ENCODE peak calls at places on chromosomes 2 and 18, in ten cellular contexts. F is endodermal cell, E is mammary epithelial cell, I is heart left ventricle, O is AG09309, L is testis, M is A549, C is cardiac fibroblast, D is neural progenitor cell, A is tibial artery. H is an unnamed sample.

GRCh38 chr18:57846258-57846657 is 43.1 kb upstream of the ATP8B1 start:
- DNase-seq in C (peak), D (no peak), L (peak), E (peak), I (no peak), O (peak), M (peak), F (no peak), A (no peak), H (no peak)

GRCh38 chr2:104026726-104027125 is 827.2 kb upstream of the POU3F3 start:
- DNase-seq in F (no peak), I (no peak), M (no peak), A (no peak), L (no peak), C (no peak), E (no peak), D (peak), O (no peak), H (no peak)

GRCh38 chr2:25155401-25155800 is 13.0 kb downstream of the POMC start:
- DNase-seq in M (no peak), F (no peak), O (no peak), E (no peak), C (no peak), I (no peak), L (no peak), D (no peak), A (no peak), H (no peak)

GRCh38 chr2:165793161-165793778 is 777 bp downstream of the GALNT3 start:
- DNase-seq in C (no peak), I (no peak), A (no peak), D (peak), L (no peak), O (no peak), E (peak), F (peak), M (no peak), H (no peak)

GRCh38 chr2:190781604-190782198 is 98.9 kb upstream of the GLS start:
- DNase-seq in D (peak), L (peak), M (peak), C (peak), I (peak), F (peak), E (peak), O (no peak), A (no peak), H (peak)

GRCh38 chr2:110948027-110948687 is 172.6 kb upstream of the BCL2L11 start:
- DNase-seq in F (no peak), M (no peak), O (no peak), A (no peak), C (peak), L (no peak), E (no peak), D (no peak), I (no peak), H (no peak)

GRCh38 chr2:33210626-33211025 is 263.9 kb downstream of the LTBP1 start:
- DNase-seq in O (peak), L (no peak), I (peak), C (peak), F (peak), D (peak), E (peak), M (peak), A (peak), H (peak)

GRCh38 chr2:127225186-127225960 is 5.3 kb upstream of the CYP27C1 start:
- DNase-seq in A (no peak), L (no peak), E (no peak), M (no peak), F (no peak), I (no peak), O (no peak), C (peak), D (no peak), H (peak)

GRCh38 chr2:71129891-71130324 is at the start of gene MCEE:
- DNase-seq in C (peak), O (peak), L (peak), E (peak), D (peak), F (peak), I (peak), M (peak), A (peak), H (no peak)

GRCh38 chr2:101036562-101036961 is 34.5 kb downstream of the RPL31 start:
- DNase-seq in I (no peak), C (peak), A (no peak), F (no peak), E (peak), O (no peak), D (no peak), L (no peak), M (no peak), H (no peak)

GRCh38 chr18:75249672-75250470 is 39.3 kb downstream of the TSHZ1 start:
- DNase-seq in F (no peak), I (no peak), L (no peak), A (no peak), M (no peak), O (no peak), E (no peak), D (no peak), C (no peak), H (no peak)

GRCh38 chr2:216880509-216881184 is 20.8 kb upstream of the TNP1 start:
- DNase-seq in I (no peak), O (no peak), M (no peak), E (no peak), L (peak), F (no peak), A (no peak), D (no peak), C (peak), H (no peak)

GRCh38 chr2:7835693-7836680 is 845.9 kb upstream of the ID2 start:
- DNase-seq in I (no peak), O (no peak), M (no peak), L (no peak), E (no peak), A (no peak), D (no peak), F (no peak), C (no peak), H (no peak)

GRCh38 chr2:221103930-221104329 is 468.2 kb downstream of the EPHA4 start:
- DNase-seq in F (no peak), O (no peak), M (no peak), D (no peak), C (peak), A (peak), I (peak), E (no peak), L (peak), H (no peak)

GRCh38 chr2:222572761-222573174 is 83.1 kb downstream of the FARSB start:
- DNase-seq in L (no peak), I (no peak), D (no peak), M (no peak), C (peak), A (no peak), E (no peak), F (no peak), O (peak), H (no peak)

GRCh38 chr2:72923833-72924352 is 6.6 kb downstream of the EMX1 start:
- DNase-seq in C (no peak), E (no peak), L (peak), F (peak), A (no peak), D (peak), M (no peak), I (no peak), O (no peak), H (no peak)

GRCh38 chr2:233428438-233428837 is 74.1 kb downstream of the DGKD start:
- DNase-seq in C (no peak), A (no peak), D (no peak), E (no peak), O (no peak), F (no peak), I (no peak), M (no peak), L (peak), H (no peak)

GRCh38 chr2:10478916-10479315 is 30.8 kb upstream of the ODC1 start:
- DNase-seq in L (no peak), I (no peak), D (no peak), M (no peak), E (no peak), F (peak), A (no peak), C (no peak), O (no peak), H (no peak)

GRCh38 chr2:217289909-217290283 is 430.0 kb upstream of the TNP1 start:
- DNase-seq in E (peak), D (peak), M (no peak), A (no peak), C (peak), I (no peak), O (no peak), F (no peak), L (no peak), H (no peak)

GRCh38 chr2:69652206-69652605 is 8.7 kb upstream of the AAK1 start:
- DNase-seq in O (peak), L (no peak), C (peak), M (peak), A (no peak), F (no peak), D (no peak), I (no peak), E (peak), H (peak)

GRCh38 chr2:64562148-64562784 is 38.1 kb downstream of the AFTPH start:
- DNase-seq in I (no peak), C (peak), E (no peak), D (no peak), M (peak), A (no peak), O (no peak), L (no peak), F (no peak), H (no peak)

GRCh38 chr2:69509011-69509749 is 71.9 kb upstream of the NFU1 start:
- DNase-seq in C (no peak), A (no peak), F (no peak), D (no peak), O (no peak), M (no peak), E (no peak), L (no peak), I (no peak), H (no peak)

GRCh38 chr2:120385355-120386127 is 39.6 kb downstream of the INHBB start:
- DNase-seq in O (no peak), A (no peak), L (no peak), I (no peak), M (no peak), F (peak), C (no peak), E (no peak), D (peak), H (no peak)

GRCh38 chr2:234795272-234795920 is 156.4 kb upstream of the SH3BP4 start:
- DNase-seq in D (no peak), F (no peak), M (no peak), L (no peak), A (no peak), E (no peak), C (no peak), O (peak), I (no peak), H (no peak)

GRCh38 chr2:150674283-150674682 is 186.8 kb upstream of the RND3 start:
- DNase-seq in L (no peak), C (no peak), M (no peak), A (no peak), O (peak), D (no peak), F (no peak), I (no peak), E (no peak), H (no peak)

GRCh38 chr2:107072150-107072940 is 186.4 kb upstream of the ST6GAL2 start:
- DNase-seq in D (no peak), C (peak), O (no peak), A (no peak), I (no peak), L (no peak), M (no peak), E (no peak), F (no peak), H (no peak)

GRCh38 chr2:192123847-192124246 is 70.9 kb downstream of the TMEFF2 start:
- DNase-seq in I (no peak), C (peak), F (no peak), D (no peak), O (peak), E (no peak), M (no peak), A (peak), L (peak), H (no peak)

GRCh38 chr2:11364565-11364887 is 20.1 kb upstream of the ROCK2 start:
- DNase-seq in O (no peak), A (no peak), L (no peak), I (no peak), E (no peak), C (no peak), D (no peak), F (no peak), M (no peak), H (no peak)

GRCh38 chr2:59174536-59175243 is 933.6 kb upstream of the FANCL start:
- DNase-seq in D (peak), A (no peak), F (no peak), O (no peak), E (no peak), L (no peak), M (no peak), C (no peak), I (no peak), H (no peak)

GRCh38 chr2:127134833-127135830 is 28.2 kb upstream of the BIN1 start:
- DNase-seq in L (no peak), E (no peak), A (no peak), C (no peak), O (no peak), F (no peak), D (no peak), I (no peak), M (no peak), H (no peak)

GRCh38 chr2:29663266-29663665 is 258.1 kb downstream of the ALK start:
- DNase-seq in A (no peak), F (no peak), C (peak), E (peak), O (peak), M (peak), L (no peak), D (no peak), I (no peak), H (peak)

GRCh38 chr18:37348729-37349128 is 216.9 kb downstream of the CELF4 start:
- DNase-seq in O (no peak), M (no peak), L (no peak), D (no peak), A (no peak), F (no peak), E (no peak), I (no peak), C (no peak), H (no peak)

GRCh38 chr18:9712130-9712577 is 4.1 kb downstream of the RAB31 start:
- DNase-seq in A (no peak), C (no peak), I (no peak), O (no peak), F (no peak), E (no peak), M (no peak), D (no peak), L (no peak), H (no peak)

GRCh38 chr18:2402084-2402483 is 169.2 kb downstream of the METTL4 start:
- DNase-seq in I (no peak), C (peak), O (no peak), D (no peak), F (no peak), E (no peak), A (no peak), M (no peak), L (no peak), H (peak)

GRCh38 chr2:176152350-176153181 is 1.2 kb downstream of the HOXD4 start:
- DNase-seq in L (no peak), A (no peak), O (no peak), F (peak), I (no peak), D (no peak), M (no peak), E (no peak), C (no peak), H (no peak)

GRCh38 chr2:176150338-176151198 is 782 bp upstream of the HOXD4 start:
- DNase-seq in M (no peak), L (no peak), O (no peak), E (no peak), F (no peak), C (no peak), I (no peak), D (no peak), A (no peak), H (no peak)

GRCh38 chr2:176148758-176149483 is 2.4 kb upstream of the HOXD4 start:
- DNase-seq in E (no peak), D (no peak), I (no peak), C (no peak), M (no peak), O (no peak), L (peak), F (no peak), A (no peak), H (no peak)

GRCh38 chr2:176149484-176150337 is 1.6 kb upstream of the HOXD4 start:
- DNase-seq in C (no peak), F (peak), A (no peak), E (no peak), M (no peak), I (no peak), L (no peak), O (no peak), D (no peak), H (no peak)

DNA sequence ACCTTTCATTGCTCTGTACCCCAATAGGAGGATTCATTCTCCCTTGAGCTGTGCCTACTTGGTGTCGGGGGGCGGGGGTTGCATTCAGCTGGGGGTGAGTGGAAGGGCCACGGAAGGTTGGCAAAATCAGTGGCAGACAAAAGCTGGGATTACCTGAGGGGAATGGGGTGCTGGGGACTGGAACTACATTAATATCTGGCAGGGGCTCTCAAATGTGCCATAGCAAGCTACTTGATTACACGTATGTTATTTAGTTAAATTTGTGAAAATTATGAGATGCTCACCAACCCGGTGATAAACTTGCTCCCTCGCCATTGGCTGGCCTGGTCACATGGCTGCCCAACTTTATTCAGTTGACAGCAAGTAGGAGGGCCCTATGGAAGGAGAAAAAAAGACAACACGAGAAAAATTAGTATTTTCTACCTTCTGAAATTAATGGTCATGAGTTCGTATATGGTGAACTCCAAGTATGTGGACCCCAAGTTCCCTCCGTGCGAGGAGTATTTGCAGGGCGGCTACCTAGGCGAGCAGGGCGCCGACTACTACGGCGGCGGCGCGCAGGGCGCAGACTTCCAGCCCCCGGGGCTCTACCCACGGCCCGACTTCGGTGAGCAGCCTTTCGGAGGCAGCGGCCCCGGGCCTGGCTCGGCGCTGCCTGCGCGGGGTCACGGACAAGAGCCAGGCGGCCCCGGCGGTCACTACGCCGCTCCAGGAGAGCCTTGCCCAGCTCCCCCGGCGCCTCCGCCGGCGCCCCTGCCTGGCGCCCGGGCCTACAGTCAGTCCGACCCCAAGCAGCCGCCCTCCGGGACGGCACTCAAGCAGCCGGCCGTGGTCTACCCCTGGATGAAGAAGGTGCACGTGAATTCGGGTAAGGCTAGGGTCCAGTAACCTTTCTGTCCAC is at the start of gene HOXD4:
- DNase-seq in O (no peak), D (peak), L (no peak), E (no peak), A (no peak), M (no peak), F (peak), I (no peak), C (no peak), H (no peak)
- TF ChIP-seq CTCF in O (no peak), D (no peak), L (no peak), E (no peak), A (no peak), M (no peak), F (no peak), I (no peak), C (no peak), H (no peak)

GRCh38 chr2:19988600-19988999 is 1.3 kb downstream of the WDR35 start:
- DNase-seq in O (no peak), C (no peak), F (no peak), D (no peak), L (no peak), E (no peak), M (no peak), A (no peak), I (no peak), H (no peak)
- H3K4me3 ChIP-seq in O (peak), C (peak), F (peak), D (peak), L (no peak), E (peak), M (peak), A (no peak), I (no peak), H (no peak)

GRCh38 chr18:79826966-79827365 is 29.2 kb downstream of the KCNG2 start:
- DNase-seq in D (no peak), I (no peak), C (no peak), M (no peak), E (no peak), O (no peak), F (peak), A (no peak), L (no peak), H (no peak)
- TF ChIP-seq CTCF in D (peak), I (no peak), C (no peak), M (no peak), E (no peak), O (no peak), F (peak), A (no peak), L (no peak), H (no peak)

DNA sequence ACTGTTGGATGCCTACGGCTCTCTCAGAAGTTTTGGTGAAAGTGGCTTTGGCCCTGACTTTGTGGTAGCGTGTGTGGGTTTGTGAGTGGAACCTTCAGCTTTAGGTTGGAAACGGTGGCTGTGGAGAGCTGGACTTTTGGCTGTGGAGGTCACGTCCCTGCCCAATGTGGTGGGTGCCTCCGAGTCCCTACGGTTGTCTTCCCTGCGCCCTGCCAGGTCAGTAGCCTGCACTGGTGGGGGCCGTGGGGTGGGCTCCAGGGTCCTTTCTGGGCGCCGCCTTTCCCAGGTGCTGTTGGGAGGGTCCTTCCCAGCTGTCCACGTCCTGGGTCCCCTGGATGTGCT is 11.1 kb downstream of the COLEC11 start:
- DNase-seq in L (no peak), M (no peak), A (no peak), C (no peak), I (no peak), O (no peak), E (no peak), F (no peak), D (no peak), H (no peak)
- H3K4me3 ChIP-seq in L (peak), M (peak), A (no peak), C (no peak), I (no peak), O (no peak), E (no peak), F (no peak), D (no peak), H (no peak)

GRCh38 chr2:128617029-128617590 is 298.4 kb upstream of the HS6ST1 start:
- DNase-seq in D (no peak), I (no peak), M (no peak), F (no peak), C (no peak), A (no peak), O (no peak), L (no peak), E (no peak), H (no peak)
- TF ChIP-seq CTCF in D (no peak), I (no peak), M (no peak), F (no peak), C (no peak), A (no peak), O (no peak), L (no peak), E (no peak), H (no peak)

DNA sequence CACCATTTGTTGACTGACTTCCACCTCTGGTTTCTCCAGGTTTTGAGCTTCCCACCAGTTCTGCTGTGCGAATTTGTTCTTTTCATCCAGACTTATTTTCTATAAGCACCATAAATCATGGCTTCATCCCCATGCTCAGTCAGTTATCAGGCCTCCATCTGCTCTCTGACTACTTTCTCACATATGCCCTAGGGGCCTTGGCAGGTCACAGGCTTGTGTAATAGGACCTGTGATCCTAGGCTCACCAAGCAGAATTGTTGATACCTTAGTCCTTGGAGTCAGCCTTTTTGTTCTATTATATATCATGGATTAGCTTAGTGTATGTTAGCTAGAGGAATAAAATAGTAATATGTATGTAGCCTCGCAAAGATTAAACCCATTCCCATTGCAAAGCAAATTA is 284.2 kb upstream of the TANK start:
- DNase-seq in F (no peak), L (no peak), D (no peak), C (no peak), M (no peak), A (no peak), I (no peak), E (peak), O (no peak), H (no peak)
- H3K4me3 ChIP-seq in F (no peak), L (no peak), D (no peak), C (no peak), M (no peak), A (no peak), I (no peak), E (no peak), O (no peak), H (no peak)

H was measured in AG04449.